ENCODE peak calls at places on chromosomes 3 and 15, in nine cellular contexts. X is HFF-Myc, J is hippocampal formation, I is LoVo, M is bronchial epithelial cell, V is Caki2, D is HuH-7, P is AG09309, B is hepatocyte. A is an unnamed sample.

GRCh38 chr3:191353022-191353777 is 22.9 kb upstream of the UTS2B start:
- DNase-seq in X (no peak), J (no peak), I (no peak), M (no peak), V (no peak), D (no peak), P (no peak), B (no peak), A (no peak)

GRCh38 chr3:77449459-77449858 is 409.6 kb downstream of the ROBO2 start:
- DNase-seq in X (peak), J (no peak), I (no peak), M (no peak), V (peak), D (no peak), P (no peak), B (no peak), A (no peak)

GRCh38 chr3:168091961-168092360 is 3.8 kb downstream of the GOLIM4 start:
- DNase-seq in X (no peak), J (no peak), I (peak), M (no peak), V (peak), D (peak), P (no peak), B (no peak), A (no peak)

GRCh38 chr3:3110299-3110630 is at the start of gene IL5RA:
- DNase-seq in X (no peak), J (no peak), I (no peak), M (peak), V (no peak), D (no peak), P (no peak), B (peak), A (peak)

GRCh38 chr3:123347691-123348264 is 101.1 kb downstream of the ADCY5 start:
- DNase-seq in X (no peak), J (no peak), I (peak), M (no peak), V (no peak), D (no peak), P (no peak), B (no peak), A (no peak)

GRCh38 chr15:58573270-58573669 is 141.5 kb downstream of the LIPC start:
- DNase-seq in X (no peak), J (no peak), I (no peak), M (no peak), V (no peak), D (no peak), P (no peak), B (no peak), A (no peak)

GRCh38 chr15:98321916-98322315 is 326.4 kb upstream of the IGF1R start:
- DNase-seq in X (no peak), J (no peak), I (no peak), M (peak), V (peak), D (no peak), P (no peak), B (no peak), A (peak)

GRCh38 chr3:114839476-114839875 is 307.6 kb downstream of the ZBTB20 start:
- DNase-seq in X (peak), J (no peak), I (no peak), M (no peak), V (peak), D (no peak), P (no peak), B (no peak), A (peak)

GRCh38 chr15:32106401-32107381 is 76.4 kb downstream of the CHRNA7 start:
- DNase-seq in X (no peak), J (no peak), I (no peak), M (no peak), V (no peak), D (no peak), P (no peak), B (no peak), A (no peak)

GRCh38 chr3:194983121-194983520 is 287.8 kb downstream of the XXYLT1 start:
- DNase-seq in X (no peak), J (no peak), I (no peak), M (no peak), V (no peak), D (no peak), P (no peak), B (no peak), A (no peak)

GRCh38 chr15:77986891-77987764 is 90.4 kb downstream of the TBC1D2B start:
- DNase-seq in X (no peak), J (no peak), I (no peak), M (no peak), V (no peak), D (no peak), P (no peak), B (no peak), A (no peak)

GRCh38 chr3:11290743-11291680 is 18.8 kb downstream of the ATG7 start:
- DNase-seq in X (no peak), J (no peak), I (no peak), M (peak), V (peak), D (no peak), P (peak), B (no peak), A (peak)

GRCh38 chr3:71282976-71283375 is 300.6 kb downstream of the FOXP1 start:
- DNase-seq in X (no peak), J (no peak), I (no peak), M (no peak), V (no peak), D (no peak), P (no peak), B (no peak), A (no peak)

GRCh38 chr3:196219194-196219969 is 3.0 kb downstream of the SLC51A start:
- DNase-seq in X (peak), J (peak), I (no peak), M (peak), V (peak), D (peak), P (peak), B (peak), A (peak)

GRCh38 chr3:30779686-30780287 is 114.7 kb downstream of the GADL1 start:
- DNase-seq in X (peak), J (no peak), I (peak), M (peak), V (no peak), D (peak), P (no peak), B (peak), A (no peak)

GRCh38 chr3:51734572-51734907 is 27.7 kb downstream of the GRM2 start:
- DNase-seq in X (no peak), J (no peak), I (no peak), M (no peak), V (no peak), D (no peak), P (no peak), B (no peak), A (no peak)

GRCh38 chr3:10483686-10484345 is 21.6 kb downstream of the ATP2B2 start:
- DNase-seq in X (no peak), J (no peak), I (no peak), M (no peak), V (no peak), D (no peak), P (no peak), B (no peak), A (no peak)

GRCh38 chr15:63372018-63372705 is 9.5 kb downstream of the CA12 start:
- DNase-seq in X (peak), J (no peak), I (peak), M (peak), V (peak), D (no peak), P (peak), B (peak), A (peak)

GRCh38 chr3:182725372-182726251 is 67.7 kb upstream of the ATP11B start:
- DNase-seq in X (no peak), J (no peak), I (no peak), M (no peak), V (no peak), D (peak), P (no peak), B (peak), A (peak)

GRCh38 chr3:126317029-126317996 is 39.9 kb downstream of the KLF15 start:
- DNase-seq in X (no peak), J (no peak), I (peak), M (no peak), V (no peak), D (no peak), P (no peak), B (no peak), A (no peak)

GRCh38 chr15:70799667-70800450 is 36.5 kb upstream of the UACA start:
- DNase-seq in X (no peak), J (no peak), I (no peak), M (peak), V (peak), D (no peak), P (peak), B (peak), A (peak)

GRCh38 chr3:99952306-99952705 is 134.6 kb downstream of the CMSS1 start:
- DNase-seq in X (no peak), J (no peak), I (no peak), M (no peak), V (peak), D (no peak), P (no peak), B (no peak), A (peak)

GRCh38 chr3:150235799-150236198 is 172.3 kb upstream of the TSC22D2 start:
- DNase-seq in X (no peak), J (no peak), I (no peak), M (peak), V (no peak), D (no peak), P (peak), B (no peak), A (peak)

GRCh38 chr3:57864853-57865252 is 108.7 kb downstream of the SLMAP start:
- DNase-seq in X (no peak), J (no peak), I (no peak), M (no peak), V (peak), D (no peak), P (no peak), B (peak), A (no peak)

GRCh38 chr15:66564136-66565041 is 1.4 kb downstream of the LCTL start:
- DNase-seq in X (no peak), J (no peak), I (no peak), M (no peak), V (no peak), D (no peak), P (no peak), B (no peak), A (no peak)

GRCh38 chr3:59782664-59783063 is 732.8 kb upstream of the CFAP20DC start:
- DNase-seq in X (no peak), J (no peak), I (no peak), M (no peak), V (no peak), D (no peak), P (no peak), B (no peak), A (no peak)

GRCh38 chr15:27932600-27932999 is 166.5 kb downstream of the OCA2 start:
- DNase-seq in X (no peak), J (no peak), I (no peak), M (no peak), V (no peak), D (no peak), P (no peak), B (no peak), A (no peak)

GRCh38 chr15:94670436-94671034 is 439.2 kb downstream of the MCTP2 start:
- DNase-seq in X (peak), J (peak), I (peak), M (peak), V (peak), D (peak), P (peak), B (peak), A (peak)

GRCh38 chr3:108079043-108079442 is 11.8 kb downstream of the CD47 start:
- DNase-seq in X (no peak), J (no peak), I (no peak), M (no peak), V (no peak), D (no peak), P (no peak), B (no peak), A (no peak)

GRCh38 chr3:14238936-14239335 is 60.3 kb downstream of the LSM3 start:
- DNase-seq in X (no peak), J (no peak), I (no peak), M (no peak), V (no peak), D (no peak), P (no peak), B (no peak), A (no peak)

A was measured in kidney glomerular epithelial cell.